ENCODE peak calls at places on chromosomes 13 and 19, in ten cellular contexts. A, S, B, D, N, T, F, E, U and H are unnamed samples.

GRCh38 chr19:10812902-10813404 is 23.1 kb downstream of the TMED1 start:
- DNase-seq in A (no peak), S (peak), B (no peak), D (no peak), N (peak), T (peak), F (peak), E (peak), U (no peak), H (no peak)

GRCh38 chr19:46392252-46392801 is 21.0 kb downstream of the CCDC8 start:
- DNase-seq in A (no peak), S (peak), B (peak), D (no peak), N (no peak), T (no peak), F (no peak), E (no peak), U (no peak), H (no peak)

GRCh38 chr13:80684525-80685017 is 343.6 kb upstream of the SPRY2 start:
- DNase-seq in A (no peak), S (no peak), B (no peak), D (no peak), N (no peak), T (no peak), F (no peak), E (no peak), U (no peak), H (no peak)

GRCh38 chr19:50624949-50625600 is 14.6 kb downstream of the SYT3 start:
- DNase-seq in A (no peak), S (no peak), B (no peak), D (no peak), N (no peak), T (no peak), F (no peak), E (no peak), U (no peak), H (no peak)

GRCh38 chr19:19105365-19106060 is 32.8 kb downstream of the TMEM161A start:
- DNase-seq in A (no peak), S (peak), B (no peak), D (peak), N (no peak), T (no peak), F (no peak), E (peak), U (peak), H (no peak)

GRCh38 chr19:17041994-17042393 is 15.4 kb upstream of the CPAMD8 start:
- DNase-seq in A (no peak), S (no peak), B (no peak), D (no peak), N (no peak), T (no peak), F (no peak), E (no peak), U (no peak), H (no peak)

GRCh38 chr13:62696490-62696889 is 1280.8 kb upstream of the PCDH20 start:
- DNase-seq in A (no peak), S (no peak), B (no peak), D (no peak), N (no peak), T (no peak), F (no peak), E (no peak), U (no peak), H (no peak)

GRCh38 chr13:20566424-20566916 is 487 bp upstream of the IFT88 start:
- DNase-seq in A (no peak), S (peak), B (no peak), D (no peak), N (no peak), T (peak), F (peak), E (peak), U (peak), H (peak)

GRCh38 chr13:65468628-65469027 is 1761.5 kb downstream of the PCDH9 start:
- DNase-seq in A (no peak), S (peak), B (no peak), D (no peak), N (no peak), T (no peak), F (no peak), E (no peak), U (no peak), H (no peak)

GRCh38 chr13:34578471-34578870 is 363.6 kb upstream of the NBEA start:
- DNase-seq in A (no peak), S (peak), B (no peak), D (no peak), N (no peak), T (no peak), F (no peak), E (no peak), U (no peak), H (no peak)

GRCh38 chr19:46935066-46935663 is 74.4 kb downstream of the ARHGAP35 start:
- DNase-seq in A (no peak), S (no peak), B (no peak), D (no peak), N (no peak), T (no peak), F (no peak), E (no peak), U (no peak), H (no peak)

GRCh38 chr13:51801631-51802099 is 2.3 kb downstream of the DHRS12 start:
- DNase-seq in A (no peak), S (no peak), B (peak), D (peak), N (peak), T (peak), F (peak), E (peak), U (no peak), H (no peak)

GRCh38 chr13:47632311-47632710 is 368.8 kb downstream of the SUCLA2 start:
- DNase-seq in A (no peak), S (no peak), B (no peak), D (no peak), N (no peak), T (no peak), F (no peak), E (no peak), U (no peak), H (no peak)

GRCh38 chr13:113598481-113598880 is 13.9 kb downstream of the TFDP1 start:
- DNase-seq in A (no peak), S (no peak), B (peak), D (peak), N (peak), T (peak), F (no peak), E (no peak), U (no peak), H (no peak)

GRCh38 chr19:49390131-49390977 is 2.3 kb downstream of the KASH5 start:
- DNase-seq in A (no peak), S (no peak), B (no peak), D (no peak), N (no peak), T (no peak), F (no peak), E (no peak), U (no peak), H (no peak)

GRCh38 chr19:2578911-2579677 is 103.2 kb downstream of the GADD45B start:
- DNase-seq in A (peak), S (peak), B (peak), D (peak), N (peak), T (peak), F (peak), E (peak), U (peak), H (peak)

GRCh38 chr19:29547981-29548380 is 22.2 kb downstream of the VSTM2B start:
- DNase-seq in A (no peak), S (no peak), B (peak), D (peak), N (peak), T (peak), F (no peak), E (no peak), U (no peak), H (no peak)

GRCh38 chr13:91347996-91348905 is 764 bp downstream of the MIR17HG start:
- DNase-seq in A (peak), S (peak), B (peak), D (peak), N (peak), T (no peak), F (peak), E (no peak), U (no peak), H (no peak)

GRCh38 chr19:29662278-29662603 is 3.0 kb upstream of the PLEKHF1 start:
- DNase-seq in A (no peak), S (no peak), B (no peak), D (no peak), N (no peak), T (no peak), F (no peak), E (no peak), U (no peak), H (no peak)

GRCh38 chr19:39405930-39406655 is 554 bp upstream of the ZFP36 start:
- DNase-seq in A (peak), S (no peak), B (no peak), D (no peak), N (peak), T (peak), F (no peak), E (peak), U (no peak), H (no peak)

GRCh38 chr19:6383188-6383587 is 7.5 kb upstream of the PSPN start:
- DNase-seq in A (no peak), S (no peak), B (no peak), D (no peak), N (no peak), T (no peak), F (no peak), E (no peak), U (no peak), H (no peak)

GRCh38 chr19:1910169-1910568 is 5.0 kb downstream of the ADAT3 start:
- DNase-seq in A (no peak), S (no peak), B (no peak), D (no peak), N (no peak), T (no peak), F (no peak), E (no peak), U (no peak), H (no peak)

GRCh38 chr13:91135949-91136348 is 211.5 kb upstream of the MIR17HG start:
- DNase-seq in A (no peak), S (no peak), B (no peak), D (no peak), N (no peak), T (no peak), F (no peak), E (no peak), U (no peak), H (no peak)

GRCh38 chr13:77386880-77387606 is 60.1 kb upstream of the MYCBP2 start:
- DNase-seq in A (no peak), S (peak), B (no peak), D (peak), N (no peak), T (peak), F (no peak), E (no peak), U (no peak), H (no peak)

GRCh38 chr13:103140001-103140671 is 73.9 kb upstream of the SLC10A2 start:
- DNase-seq in A (no peak), S (no peak), B (no peak), D (no peak), N (no peak), T (no peak), F (no peak), E (no peak), U (peak), H (no peak)

GRCh38 chr13:63501702-63502101 is 2086.1 kb upstream of the PCDH20 start:
- DNase-seq in A (no peak), S (peak), B (no peak), D (no peak), N (no peak), T (no peak), F (no peak), E (no peak), U (no peak), H (no peak)

GRCh38 chr19:4653793-4654436 is 14.6 kb downstream of the TNFAIP8L1 start:
- DNase-seq in A (no peak), S (no peak), B (no peak), D (no peak), N (no peak), T (no peak), F (no peak), E (no peak), U (no peak), H (no peak)

GRCh38 chr13:113526466-113527220 is 36.1 kb upstream of the DCUN1D2 start:
- DNase-seq in A (no peak), S (no peak), B (no peak), D (no peak), N (no peak), T (no peak), F (no peak), E (no peak), U (no peak), H (no peak)

GRCh38 chr19:41351339-41352245 is 2.1 kb downstream of the TGFB1 start:
- DNase-seq in A (peak), S (peak), B (peak), D (peak), N (peak), T (peak), F (peak), E (peak), U (no peak), H (no peak)

GRCh38 chr19:5484398-5485285 is 29.4 kb downstream of the ZNRF4 start:
- DNase-seq in A (no peak), S (peak), B (no peak), D (no peak), N (no peak), T (no peak), F (no peak), E (no peak), U (no peak), H (no peak)

GRCh38 chr19:3275583-3276340 is 51.3 kb downstream of the CELF5 start:
- DNase-seq in A (peak), S (peak), B (peak), D (no peak), N (peak), T (peak), F (peak), E (no peak), U (peak), H (no peak)

GRCh38 chr19:46351241-46352041 is 4.6 kb downstream of the PPP5C start:
- DNase-seq in A (no peak), S (peak), B (peak), D (peak), N (peak), T (peak), F (no peak), E (peak), U (no peak), H (no peak)

GRCh38 chr13:25377244-25377962 is 5.6 kb downstream of the ATP8A2 start:
- DNase-seq in A (no peak), S (no peak), B (no peak), D (no peak), N (no peak), T (no peak), F (no peak), E (no peak), U (no peak), H (no peak)

GRCh38 chr19:7191946-7192691 is 102.1 kb downstream of the INSR start:
- DNase-seq in A (peak), S (no peak), B (no peak), D (no peak), N (peak), T (no peak), F (no peak), E (no peak), U (no peak), H (no peak)

GRCh38 chr13:33176526-33176925 is 109.0 kb downstream of the STARD13 start:
- DNase-seq in A (no peak), S (no peak), B (no peak), D (no peak), N (no peak), T (no peak), F (no peak), E (no peak), U (no peak), H (no peak)
- H3K27ac ChIP-seq in A (no peak), S (no peak), B (no peak), D (no peak), N (no peak), T (no peak), F (peak), E (no peak), U (no peak), H (peak)

GRCh38 chr13:105410602-105411001 is 1124.9 kb downstream of the EFNB2 start:
- DNase-seq in A (no peak), S (no peak), B (peak), D (no peak), N (peak), T (peak), F (peak), E (no peak), U (peak), H (no peak)
- TF ChIP-seq CTCF in A (peak), S (peak), B (peak), D (peak), N (no peak), T (peak), F (peak), E (no peak), U (peak), H (peak)

GRCh38 chr13:31200636-31200970 is 828 bp downstream of the B3GLCT start:
- DNase-seq in A (peak), S (no peak), B (peak), D (peak), N (peak), T (peak), F (peak), E (no peak), U (no peak), H (no peak)
- H3K27ac ChIP-seq in A (peak), S (peak), B (peak), D (peak), N (peak), T (peak), F (peak), E (peak), U (peak), H (peak)

DNA sequence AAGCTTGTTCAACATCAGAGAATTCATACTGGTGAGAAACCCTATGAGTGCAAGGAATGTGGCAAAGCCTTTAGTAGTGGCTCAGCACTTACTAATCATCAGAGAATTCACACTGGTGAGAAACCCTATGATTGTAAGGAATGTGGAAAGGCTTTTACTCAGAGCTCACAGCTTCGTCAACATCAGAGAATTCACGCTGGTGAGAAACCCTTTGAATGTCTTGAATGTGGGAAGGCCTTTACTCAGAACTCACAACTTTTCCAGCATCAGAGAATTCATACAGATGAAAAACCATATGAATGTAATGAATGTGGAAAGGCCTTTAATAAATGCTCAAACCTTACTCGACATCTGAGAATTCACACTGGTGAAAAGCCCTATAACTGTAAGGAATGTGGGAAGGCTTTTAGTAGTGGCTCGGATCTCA is 25.2 kb downstream of the ZNF383 start:
- DNase-seq in A (no peak), S (no peak), B (no peak), D (no peak), N (no peak), T (no peak), F (no peak), E (no peak), U (no peak), H (no peak)
- TF ChIP-seq CTCF in A (no peak), S (no peak), B (no peak), D (no peak), N (no peak), T (no peak), F (no peak), E (no peak), U (no peak), H (no peak)

GRCh38 chr19:52936958-52937334 is 13.7 kb upstream of the ZNF888 start:
- DNase-seq in A (no peak), S (no peak), B (no peak), D (no peak), N (no peak), T (no peak), F (no peak), E (no peak), U (no peak), H (no peak)
- H3K27ac ChIP-seq in A (no peak), S (no peak), B (peak), D (no peak), N (no peak), T (no peak), F (no peak), E (no peak), U (no peak), H (no peak)

DNA sequence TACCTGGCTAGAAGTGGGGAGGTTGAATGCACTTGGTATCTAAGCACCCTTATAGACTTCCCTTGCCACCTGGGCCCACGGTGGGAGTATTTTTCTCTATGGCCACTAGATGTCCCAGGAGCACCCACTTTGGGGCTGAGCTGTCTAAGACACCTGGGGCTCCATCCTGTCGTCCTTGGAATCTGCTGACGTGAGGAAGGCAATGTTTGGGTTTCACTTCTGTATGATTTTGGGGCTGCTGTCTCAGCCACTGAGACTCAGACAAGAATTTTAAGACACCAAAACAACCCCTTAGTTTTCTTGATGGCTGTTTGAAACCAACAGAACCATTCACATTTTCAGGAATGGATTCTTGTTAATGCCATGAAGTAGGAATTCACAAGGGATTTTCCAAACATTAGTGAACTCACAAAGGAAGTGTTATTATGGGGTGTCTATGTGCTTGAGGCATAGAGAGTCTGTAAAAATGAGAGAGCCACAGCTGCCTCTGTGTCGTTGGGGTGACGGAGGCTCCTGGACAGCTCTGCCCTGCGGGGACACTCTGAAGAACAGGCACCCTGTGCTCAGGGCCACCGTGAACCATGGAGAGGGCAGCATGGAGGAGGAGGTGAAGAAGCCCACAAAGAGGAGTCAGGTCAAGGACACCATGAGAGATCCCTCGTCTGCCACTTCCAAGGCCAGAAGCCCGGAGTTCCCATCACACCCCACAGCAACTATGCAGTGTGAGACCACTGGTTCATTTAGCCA is 106.8 kb upstream of the SPATA13 start:
- DNase-seq in A (peak), S (peak), B (no peak), D (no peak), N (peak), T (no peak), F (peak), E (no peak), U (peak), H (no peak)
- TF ChIP-seq CTCF in A (peak), S (peak), B (peak), D (peak), N (peak), T (peak), F (peak), E (no peak), U (peak), H (peak)